ENCODE peak calls at places on chromosome 22, in nine cellular contexts. D is AG09319; R is CD4-positive, alpha-beta T cell; S is OCI-LY7; N is stimulated activated CD4-positive, alpha-beta T cell treated with anti-CD3 and anti-CD28 coated beads, Interleukin-1b, Interleukin-23, amount 100 ng/mL, for 4 hours; W is HT-29; H is NCI-H748 treated with DMSO at 0.1 percent for 48 hours; Y is fibroblast of mammary gland; Z is AG10803. E is an unnamed sample.

GRCh38 chr22:46546466-46547178 is 9.2 kb upstream of the CELSR1 start:
- DNase-seq in R (no peak), H (no peak), Y (peak), W (peak), N (no peak), D (no peak), Z (peak), S (no peak), E (no peak)

GRCh38 chr22:38218661-38219331 is 17.0 kb downstream of the MAFF start:
- DNase-seq in S (no peak), N (peak), H (no peak), Y (peak), W (peak), Z (peak), D (peak), R (no peak), E (no peak)

GRCh38 chr22:30806391-30806861 is 111.8 kb downstream of the OSBP2 start:
- DNase-seq in N (no peak), H (no peak), Z (peak), W (peak), R (no peak), D (no peak), Y (peak), S (no peak), E (no peak)

GRCh38 chr22:44403166-44403565 is 90.4 kb upstream of the SHISAL1 start:
- DNase-seq in Z (no peak), Y (no peak), N (no peak), D (no peak), R (no peak), H (no peak), S (no peak), W (no peak), E (no peak)

GRCh38 chr22:29661355-29661754 is 57.9 kb downstream of the NF2 start:
- DNase-seq in S (no peak), R (no peak), W (no peak), H (no peak), N (no peak), Y (peak), D (peak), Z (peak), E (no peak)

GRCh38 chr22:33303109-33303508 is 244.9 kb upstream of the SYN3 start:
- DNase-seq in Y (no peak), W (no peak), Z (no peak), N (no peak), R (no peak), H (no peak), D (no peak), S (no peak), E (no peak)

GRCh38 chr22:37625737-37626136 is 13.7 kb upstream of the SH3BP1 start:
- DNase-seq in Z (no peak), R (no peak), D (no peak), H (no peak), N (no peak), W (no peak), Y (no peak), S (no peak), E (no peak)

GRCh38 chr22:19576460-19577421 is 52.5 kb upstream of the CLDN5 start:
- DNase-seq in H (no peak), N (peak), W (no peak), D (no peak), S (peak), Y (peak), Z (peak), R (peak), E (no peak)

GRCh38 chr22:47063071-47063509 is 300.6 kb downstream of the TBC1D22A start:
- DNase-seq in N (no peak), R (no peak), Z (no peak), H (no peak), D (no peak), S (no peak), W (no peak), Y (no peak), E (no peak)

GRCh38 chr22:37454857-37455686 is 27.8 kb upstream of the ELFN2 start:
- DNase-seq in H (no peak), Z (peak), R (no peak), S (no peak), N (no peak), D (no peak), Y (peak), W (peak), E (no peak)

GRCh38 chr22:37442537-37442936 is 15.3 kb upstream of the ELFN2 start:
- DNase-seq in N (no peak), W (peak), R (no peak), H (no peak), D (no peak), Y (peak), S (peak), Z (no peak), E (no peak)

GRCh38 chr22:45262931-45263789 is 21.6 kb upstream of the UPK3A start:
- DNase-seq in D (no peak), S (peak), R (no peak), Y (peak), W (no peak), H (no peak), N (no peak), Z (peak), E (peak)

GRCh38 chr22:28005513-28005912 is 86.5 kb upstream of the PITPNB start:
- DNase-seq in W (no peak), Z (no peak), N (no peak), Y (no peak), S (no peak), R (no peak), D (no peak), H (no peak), E (no peak)

GRCh38 chr22:46165975-46166374 is 15.6 kb downstream of the PPARA start:
- DNase-seq in D (no peak), H (no peak), N (no peak), W (no peak), S (no peak), Z (no peak), Y (peak), R (no peak), E (no peak)

GRCh38 chr22:37420656-37421467 is 6.4 kb downstream of the ELFN2 start:
- DNase-seq in D (no peak), W (no peak), Z (no peak), R (no peak), N (no peak), Y (peak), S (no peak), H (no peak), E (no peak)

GRCh38 chr22:41596776-41597634 is 7.4 kb upstream of the PMM1 start:
- DNase-seq in H (peak), Y (peak), Z (peak), R (peak), W (peak), D (no peak), N (peak), S (peak), E (peak)

GRCh38 chr22:46576556-46577351 is 39.3 kb upstream of the CELSR1 start:
- DNase-seq in N (peak), Z (peak), H (no peak), S (peak), R (peak), W (peak), Y (peak), D (no peak), E (peak)

GRCh38 chr22:17974703-17975372 is 49.5 kb downstream of the MICAL3 start:
- DNase-seq in W (no peak), N (no peak), R (no peak), D (no peak), S (no peak), Z (no peak), H (no peak), Y (no peak), E (no peak)

GRCh38 chr22:17257091-17257490 is 37.9 kb upstream of the ADA2 start:
- DNase-seq in W (no peak), S (no peak), R (no peak), D (no peak), Y (no peak), N (no peak), H (no peak), Z (no peak), E (no peak)

GRCh38 chr22:49727191-49727880 is 100.3 kb downstream of the BRD1 start:
- DNase-seq in Y (no peak), D (no peak), W (no peak), R (no peak), S (no peak), H (no peak), Z (no peak), N (no peak), E (no peak)

GRCh38 chr22:21043856-21044535 is 1.8 kb upstream of the LRRC74B start:
- DNase-seq in R (no peak), N (no peak), D (no peak), Y (no peak), W (no peak), H (no peak), Z (no peak), S (no peak), E (no peak)

GRCh38 chr22:22519591-22519990 is 479 bp downstream of the ZNF280A start:
- DNase-seq in W (no peak), D (no peak), N (no peak), S (no peak), Y (no peak), R (no peak), H (no peak), Z (no peak), E (no peak)

GRCh38 chr22:19722175-19722914 is 994 bp upstream of the GP1BB start:
- DNase-seq in Y (no peak), D (no peak), W (no peak), S (no peak), R (no peak), Z (no peak), H (no peak), N (no peak), E (no peak)

GRCh38 chr22:46070215-46070721 is 80.1 kb upstream of the PPARA start:
- DNase-seq in R (no peak), Z (peak), W (peak), Y (peak), S (peak), D (no peak), N (peak), H (peak), E (no peak)

GRCh38 chr22:23282089-23282501 is 101.8 kb downstream of the BCR start:
- DNase-seq in Z (peak), H (no peak), S (no peak), N (no peak), Y (peak), W (peak), D (no peak), R (no peak), E (no peak)

GRCh38 chr22:47213571-47214230 is 451.3 kb downstream of the TBC1D22A start:
- DNase-seq in N (peak), H (no peak), S (peak), R (peak), D (no peak), Z (peak), W (peak), Y (peak), E (peak)

GRCh38 chr22:49930128-49930527 is 11.7 kb downstream of the CRELD2 start:
- DNase-seq in W (no peak), Z (no peak), D (no peak), N (no peak), Y (no peak), S (no peak), R (no peak), H (no peak), E (no peak)

GRCh38 chr22:48950151-48950915 is 877.3 kb downstream of the BRD1 start:
- DNase-seq in Y (no peak), S (no peak), N (no peak), W (no peak), R (no peak), D (no peak), H (no peak), Z (no peak), E (no peak)

GRCh38 chr22:29958170-29958569 is 75.2 kb downstream of the MTMR3 start:
- DNase-seq in D (no peak), N (no peak), R (no peak), Z (no peak), W (no peak), S (no peak), Y (no peak), H (no peak), E (no peak)

GRCh38 chr22:44359496-44360110 is 46.9 kb upstream of the SHISAL1 start:
- DNase-seq in N (no peak), R (no peak), Z (no peak), H (no peak), D (no peak), Y (no peak), W (no peak), S (no peak), E (no peak)